ENCODE peak calls at places on chromosomes 5 and 9, in five cellular contexts. I, N, P, V and Y are unnamed samples.

GRCh38 chr9:124788542-124789217 is 11.7 kb downstream of the OLFML2A start:
- DNase-seq in I (no peak), N (no peak), P (no peak), V (no peak), Y (no peak)

GRCh38 chr5:155729684-155730059 is 597.3 kb upstream of the SGCD start:
- DNase-seq in I (peak), N (no peak), V (no peak), P (no peak), Y (no peak)

GRCh38 chr9:128540630-128541355 is 11.6 kb upstream of the SPTAN1 start:
- DNase-seq in I (no peak), P (no peak), N (no peak), V (no peak), Y (no peak)

GRCh38 chr5:69484891-69485290 is 7.7 kb upstream of the OCLN start:
- DNase-seq in I (no peak), P (no peak), V (no peak), N (peak), Y (no peak)

GRCh38 chr9:71740199-71740598 is 28.1 kb downstream of the CEMIP2 start:
- DNase-seq in P (no peak), I (no peak), N (no peak), V (no peak), Y (no peak)

GRCh38 chr5:1763960-1764605 is 35.6 kb downstream of the MRPL36 start:
- DNase-seq in V (no peak), N (peak), I (no peak), P (no peak), Y (no peak)

GRCh38 chr5:76555114-76555513 is 68.1 kb downstream of the F2RL2 start:
- DNase-seq in I (no peak), V (no peak), N (no peak), P (no peak), Y (no peak)

GRCh38 chr5:160339406-160340140 is 27.2 kb upstream of the CCNJL start:
- DNase-seq in P (no peak), V (no peak), I (no peak), N (no peak), Y (no peak)

GRCh38 chr5:135269828-135270545 is 129.0 kb downstream of the MACROH2A1 start:
- DNase-seq in V (no peak), N (peak), P (no peak), I (no peak), Y (no peak)

GRCh38 chr5:38113880-38114279 is 144.5 kb upstream of the EGFLAM start:
- DNase-seq in V (no peak), I (no peak), N (no peak), P (no peak), Y (no peak)